ENCODE peak calls at places on chromosomes 13 and 19, in nine cellular contexts. E is left lung, P is cardiac fibroblast, Q is ovary, Y is left ventricle myocardium inferior, A is hepatocyte, G is fibroblast of the aortic adventitia, C is IMR-90, U is lower lobe of right lung. Z is an unnamed sample.

GRCh38 chr19:49701271-49701786 is 10.4 kb downstream of the CPT1C start:
- DNase-seq in E (no peak), P (no peak), Q (no peak), Y (no peak), A (no peak), G (no peak), C (no peak), U (no peak), Z (no peak)

GRCh38 chr19:3606174-3606689 is 443 bp downstream of the TBXA2R start:
- DNase-seq in E (no peak), P (no peak), Q (peak; percentile 46), Y (no peak), A (no peak), G (no peak), C (no peak), U (peak; percentile 59), Z (no peak)

GRCh38 chr19:10270180-10270615 is 722 bp upstream of the ICAM1 start:
- DNase-seq in E (peak; percentile 92), P (peak; percentile 55), Q (peak; percentile 46), Y (peak; percentile 76), A (no peak), G (no peak), C (no peak), U (peak; percentile 93), Z (no peak)

GRCh38 chr13:32381539-32381938 is 46.4 kb downstream of the N4BP2L1 start:
- DNase-seq in E (no peak), P (peak; percentile 59), Q (no peak), Y (no peak), A (peak; percentile 44), G (peak; percentile 61), C (peak; percentile 37), U (no peak), Z (peak; percentile 23)

GRCh38 chr13:112510002-112510780 is 77.8 kb downstream of the TUBGCP3 start:
- DNase-seq in E (peak; percentile 40), P (peak; percentile 67), Q (no peak), Y (no peak), A (peak; percentile 70), G (peak; percentile 70), C (peak; percentile 71), U (peak; percentile 56), Z (peak; percentile 70)

GRCh38 chr13:30408319-30409101 is 13.8 kb upstream of the UBE2L5 start:
- DNase-seq in E (peak; percentile 94), P (peak; percentile 88), Q (peak; percentile 96), Y (peak; percentile 95), A (peak; percentile 96), G (peak; percentile 89), C (peak; percentile 79), U (peak; percentile 96), Z (peak; percentile 91)

GRCh38 chr13:98180092-98180491 is 3.0 kb upstream of the RNF113B start:
- DNase-seq in E (no peak), P (no peak), Q (no peak), Y (no peak), A (no peak), G (no peak), C (no peak), U (no peak), Z (no peak)

GRCh38 chr19:43409415-43409814 is 5.3 kb upstream of the TEX101 start:
- DNase-seq in E (no peak), P (no peak), Q (no peak), Y (no peak), A (no peak), G (no peak), C (no peak), U (no peak), Z (no peak)

GRCh38 chr13:49791214-49791752 is 1.2 kb downstream of the KPNA3 start:
- DNase-seq in E (no peak), P (peak; percentile 41), Q (no peak), Y (no peak), A (peak; percentile 54), G (peak; percentile 32), C (peak; percentile 35), U (no peak), Z (peak; percentile 51)

GRCh38 chr19:42290523-42291436 is 11.2 kb upstream of the PRR19 start:
- DNase-seq in E (no peak), P (no peak), Q (no peak), Y (no peak), A (no peak), G (no peak), C (no peak), U (no peak), Z (no peak)

GRCh38 chr19:39131255-39131755 is 5.7 kb downstream of the PAK4 start:
- DNase-seq in E (no peak), P (peak; percentile 49), Q (no peak), Y (peak; percentile 71), A (no peak), G (peak; percentile 32), C (peak; percentile 35), U (no peak), Z (no peak)

GRCh38 chr13:49624207-49624606 is 4.1 kb upstream of the ARL11 start:
- DNase-seq in E (no peak), P (no peak), Q (no peak), Y (no peak), A (no peak), G (no peak), C (no peak), U (no peak), Z (no peak)

GRCh38 chr13:25973085-25973484 is 78.7 kb downstream of the SHISA2 start:
- DNase-seq in E (no peak), P (no peak), Q (no peak), Y (no peak), A (no peak), G (no peak), C (no peak), U (no peak), Z (no peak)

GRCh38 chr19:4172861-4173473 is 9.4 kb downstream of the SIRT6 start:
- DNase-seq in E (peak; percentile 40), P (peak; percentile 42), Q (peak; percentile 74), Y (peak; percentile 47), A (peak; percentile 88), G (peak; percentile 22), C (peak; percentile 14), U (peak; percentile 60), Z (peak; percentile 24)

GRCh38 chr19:23802290-23802689 is 43.6 kb upstream of the ZNF681 start:
- DNase-seq in E (no peak), P (no peak), Q (no peak), Y (no peak), A (peak; percentile 23), G (no peak), C (no peak), U (no peak), Z (no peak)

GRCh38 chr13:92017737-92018136 is 619.3 kb downstream of the GPC5 start:
- DNase-seq in E (no peak), P (no peak), Q (no peak), Y (no peak), A (no peak), G (no peak), C (no peak), U (no peak), Z (no peak)

GRCh38 chr13:70817571-70817970 is 709.3 kb upstream of the KLHL1 start:
- DNase-seq in E (no peak), P (no peak), Q (no peak), Y (no peak), A (no peak), G (no peak), C (peak; percentile 41), U (no peak), Z (peak; percentile 14)

GRCh38 chr13:45119990-45120864 is at the start of gene GTF2F2:
- DNase-seq in E (peak; percentile 90), P (peak; percentile 91), Q (peak; percentile 93), Y (peak; percentile 92), A (peak; percentile 95), G (peak; percentile 92), C (peak; percentile 90), U (peak; percentile 92), Z (peak; percentile 92)
- TF ChIP-seq CTCF in E (no peak), P (no peak), Q (no peak), Y (no peak), A (no peak), G (no peak), C (no peak), U (no peak), Z (no peak)

DNA sequence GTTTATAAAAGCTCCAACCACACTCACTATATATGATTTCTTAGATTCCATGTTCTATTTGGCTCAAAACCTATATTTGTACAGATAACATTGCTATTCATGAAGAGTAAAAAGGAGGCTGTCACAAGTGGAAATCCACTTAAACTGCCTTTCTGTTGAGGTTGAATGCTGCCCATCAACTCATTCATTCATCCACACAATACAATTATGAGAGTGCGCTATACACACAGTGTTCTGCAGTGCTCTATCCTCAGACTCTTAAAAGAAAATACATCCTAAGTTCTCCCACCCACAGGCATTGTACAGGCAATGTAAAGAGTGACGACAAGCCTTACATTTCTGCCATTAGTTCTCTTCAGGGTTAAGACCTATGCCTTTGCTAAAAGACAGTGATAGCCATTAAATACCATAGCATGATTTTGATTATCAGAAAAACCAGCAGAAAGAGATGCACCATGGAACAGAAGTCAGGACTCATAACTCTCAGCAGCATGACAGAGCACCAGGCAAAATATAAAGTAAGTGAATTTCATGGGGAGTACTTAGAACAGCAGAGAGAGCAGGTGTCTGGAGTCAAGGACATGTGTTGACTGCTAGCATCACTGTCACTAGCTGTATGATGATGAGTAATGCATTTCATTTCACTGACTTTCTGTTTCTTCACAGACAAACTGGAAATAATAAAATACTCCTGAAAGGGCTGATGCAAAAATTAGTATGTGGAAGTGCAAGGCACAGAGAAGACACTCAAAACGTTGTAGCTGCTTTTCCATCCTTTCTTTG is 217.9 kb downstream of the RBM26 start:
- DNase-seq in E (no peak), P (no peak), Q (no peak), Y (no peak), A (no peak), G (no peak), C (no peak), U (no peak), Z (no peak)
- H3K4me3 ChIP-seq in E (no peak overlapping the region), P (no peak overlapping the region), Q (no peak overlapping the region), Y (no peak overlapping the region), A (no peak overlapping the region), G (no peak overlapping the region), C (no peak overlapping the region), U (no peak overlapping the region), Z (no peak overlapping the region)

DNA sequence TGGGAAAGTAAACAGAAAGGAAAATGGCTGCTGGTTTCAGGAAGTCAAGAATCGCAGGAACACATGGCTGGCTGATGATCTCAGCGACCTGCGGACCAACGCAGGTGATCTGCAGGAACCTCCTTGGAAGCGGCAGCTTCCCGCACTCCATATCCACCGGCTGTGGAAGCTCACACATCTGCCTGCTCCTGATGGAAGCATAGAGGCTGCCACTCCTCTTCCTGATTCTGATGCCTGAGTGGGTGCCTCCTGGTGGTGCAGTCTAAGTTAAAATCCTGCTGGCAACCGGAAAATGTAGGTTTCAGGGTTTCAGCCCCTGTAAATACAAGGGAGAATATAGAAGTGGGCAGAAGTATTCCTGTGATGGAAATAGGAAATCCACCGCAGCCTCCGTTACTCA is 75.5 kb downstream of the TNFSF13B start:
- DNase-seq in E (no peak), P (no peak), Q (no peak), Y (no peak), A (no peak), G (no peak), C (no peak), U (no peak), Z (no peak)
- TF ChIP-seq CTCF in E (no peak), P (no peak), Q (no peak), Y (no peak), A (no peak), G (no peak), C (no peak), U (no peak), Z (no peak)

DNA sequence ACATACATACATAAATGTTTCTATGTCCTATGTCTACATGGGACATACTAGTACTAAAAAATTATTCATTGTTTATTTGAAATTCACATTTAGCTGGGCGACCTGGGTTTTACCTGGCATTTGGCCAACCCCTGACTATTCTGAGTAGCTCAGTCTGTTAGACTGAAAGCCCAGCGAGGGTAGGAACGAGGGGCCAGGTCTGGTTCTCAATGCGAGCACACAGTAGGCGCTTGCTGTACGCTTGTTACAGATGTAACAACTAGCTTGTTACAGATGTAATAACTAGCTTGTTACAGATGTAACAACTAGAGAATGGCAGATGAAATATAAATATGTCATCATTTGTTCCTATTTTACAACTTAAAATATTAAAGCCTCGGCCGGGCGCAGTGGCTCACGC is 920 bp upstream of the ANO8 start:
- DNase-seq in E (no peak), P (no peak), Q (no peak), Y (no peak), A (peak; percentile 27), G (no peak), C (no peak), U (no peak), Z (no peak)
- H3K4me3 ChIP-seq in E (no peak overlapping the region), P (no peak overlapping the region), Q (peak overlapping the region; percentile 63), Y (peak overlapping the region; percentile 87), A (no peak overlapping the region), G (no peak overlapping the region), C (no peak overlapping the region), U (no peak overlapping the region), Z (no peak overlapping the region)

Z was measured in astrocyte of the spinal cord.